ENCODE peak calls at places on chromosomes 3 and 15, in four cellular contexts. V, D, O and F are unnamed samples.

GRCh38 chr3:26989042-26989441 is 366.5 kb downstream of the LRRC3B start:
- DNase-seq in V (no peak), D (no peak), O (no peak), F (no peak)

GRCh38 chr15:52567886-52568568 is 803 bp downstream of the ARPP19 start:
- DNase-seq in V (no peak), D (peak), O (peak), F (peak)

GRCh38 chr3:60076307-60076706 is 1026.5 kb upstream of the CFAP20DC start:
- DNase-seq in V (no peak), D (no peak), O (no peak), F (no peak)

GRCh38 chr3:64329037-64329436 is 103.8 kb upstream of the PRICKLE2 start:
- DNase-seq in V (no peak), D (no peak), O (no peak), F (no peak)

GRCh38 chr3:159534496-159534895 is 454.1 kb upstream of the IL12A start:
- DNase-seq in V (no peak), D (no peak), O (no peak), F (no peak)

GRCh38 chr3:177729939-177730700 is 532.8 kb upstream of the TBL1XR1 start:
- DNase-seq in V (no peak), D (no peak), O (no peak), F (no peak)

GRCh38 chr15:63752075-63752684 is 81.6 kb downstream of the HERC1 start:
- DNase-seq in V (peak), D (peak), O (peak), F (peak)

GRCh38 chr15:61070111-61070901 is 158.8 kb downstream of the RORA start:
- DNase-seq in V (no peak), D (no peak), O (no peak), F (no peak)

GRCh38 chr3:38479431-38480092 is 16.6 kb upstream of the EXOG start:
- DNase-seq in V (peak), D (peak), O (peak), F (peak)

GRCh38 chr3:71581451-71581980 is 2.0 kb downstream of the FOXP1 start:
- DNase-seq in V (peak), D (peak), O (peak), F (no peak)

GRCh38 chr3:27216295-27216694 is 152.9 kb downstream of the NEK10 start:
- DNase-seq in V (no peak), D (no peak), O (no peak), F (no peak)

GRCh38 chr3:69458798-69459197 is 72.9 kb upstream of the FRMD4B start:
- DNase-seq in V (no peak), D (no peak), O (peak), F (no peak)

GRCh38 chr15:32119694-32120330 is 89.5 kb downstream of the CHRNA7 start:
- DNase-seq in V (no peak), D (no peak), O (no peak), F (no peak)

GRCh38 chr15:89361451-89362202 is 27.0 kb upstream of the POLG start:
- DNase-seq in V (peak), D (peak), O (peak), F (peak)

GRCh38 chr3:126208182-126208581 is 27.8 kb upstream of the ALDH1L1 start:
- DNase-seq in V (no peak), D (no peak), O (no peak), F (no peak)

GRCh38 chr15:20341901-20342605 is 199.5 kb downstream of the GOLGA6L6 start:
- DNase-seq in V (peak), D (peak), O (peak), F (peak)

GRCh38 chr3:144772372-144772771 is 800.7 kb downstream of the DIPK2A start:
- DNase-seq in V (no peak), D (no peak), O (no peak), F (no peak)

GRCh38 chr15:100902436-100903190 is 16.5 kb upstream of the LRRK1 start:
- DNase-seq in V (no peak), D (peak), O (peak), F (no peak)

GRCh38 chr3:186221733-186222378 is 113.0 kb upstream of the ETV5 start:
- DNase-seq in V (no peak), D (no peak), O (no peak), F (no peak)

GRCh38 chr3:32577621-32578556 is 7.2 kb upstream of the DYNC1LI1 start:
- DNase-seq in V (no peak), D (no peak), O (peak), F (no peak)

DNA sequence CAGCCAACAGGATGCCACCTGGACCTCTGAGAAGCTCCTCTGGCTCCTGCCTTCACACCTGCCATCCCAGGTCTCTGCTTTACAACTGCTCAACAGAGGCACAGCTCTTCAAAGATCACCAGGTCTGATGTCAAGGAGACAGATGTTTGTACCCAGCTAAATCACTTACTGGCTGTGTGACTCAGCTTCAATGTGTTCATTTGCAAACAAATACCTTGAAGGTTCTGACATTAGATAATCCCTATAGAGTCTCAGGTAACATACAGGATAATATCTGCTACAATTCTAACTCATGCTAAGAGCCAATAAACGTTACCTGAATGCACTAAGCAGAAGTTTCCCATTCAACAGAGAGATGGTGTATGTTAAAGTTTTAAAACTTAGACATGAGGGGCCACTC is 163.4 kb upstream of the IGF1R start:
- DNase-seq in V (no peak), D (no peak), O (no peak), F (no peak)
- H3K4me3 ChIP-seq in V (no peak), D (no peak), O (no peak), F (no peak)

GRCh38 chr3:175486255-175486654 is 627.1 kb downstream of the NAALADL2 start:
- DNase-seq in V (no peak), D (no peak), O (no peak), F (no peak)
- TF ChIP-seq EZH2phosphoT487 in V (no peak), D (no peak), O (no peak), F (no peak)

GRCh38 chr3:141659821-141660597 is 78.1 kb upstream of the RNF7 start:
- DNase-seq in V (peak), D (peak), O (peak), F (no peak)
- TF ChIP-seq EZH2 in V (peak), D (no peak), O (no peak), F (no peak)

GRCh38 chr15:27028836-27029482 is 58.0 kb downstream of the GABRG3 start:
- DNase-seq in V (peak), D (no peak), O (no peak), F (peak)
- H3K4me3 ChIP-seq in V (no peak), D (no peak), O (no peak), F (no peak)

GRCh38 chr3:138867996-138868395 is 33.3 kb upstream of the PIK3CB start:
- DNase-seq in V (no peak), D (no peak), O (no peak), F (no peak)

GRCh38 chr3:138863776-138864113 is 29.0 kb upstream of the PIK3CB start:
- DNase-seq in V (no peak), D (no peak), O (no peak), F (no peak)

GRCh38 chr3:138862924-138863775 is 28.4 kb upstream of the PIK3CB start:
- DNase-seq in V (no peak), D (peak), O (peak), F (no peak)

GRCh38 chr3:138861755-138862333 is 27.1 kb upstream of the PIK3CB start:
- DNase-seq in V (peak), D (peak), O (no peak), F (no peak)

DNA sequence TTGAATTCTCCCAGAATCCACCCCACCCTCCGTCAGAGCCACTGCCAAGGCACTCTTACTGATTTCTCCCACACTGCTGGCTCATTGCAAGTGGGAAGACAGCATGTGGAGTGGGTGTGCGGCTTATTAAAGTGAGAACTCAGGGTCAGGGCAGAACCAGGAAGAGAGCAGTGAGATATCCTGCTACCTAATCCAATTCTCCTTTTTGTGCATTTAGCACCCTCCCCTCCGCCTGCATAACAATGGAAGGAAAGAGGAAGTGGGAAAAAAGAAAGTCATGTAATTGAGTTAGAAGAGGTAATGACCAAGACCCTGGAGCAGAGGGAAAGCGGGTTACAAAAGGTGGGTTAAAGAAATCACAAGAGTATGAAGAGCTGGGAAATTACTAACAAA is 27.8 kb upstream of the PIK3CB start:
- DNase-seq in V (peak), D (peak), O (no peak), F (no peak)
- TF ChIP-seq EZH2phosphoT487 in V (peak), D (no peak), O (no peak), F (no peak)

GRCh38 chr3:184275961-184276910 is at the start of gene ECE2:
- DNase-seq in V (no peak), D (no peak), O (no peak), F (no peak)
- TF ChIP-seq EZH2 in V (peak), D (no peak), O (no peak), F (no peak)